ENCODE peak calls at places on chromosomes 12 and 14, in seven cellular contexts. One of them, this sample, is unnamed.

GRCh38 chr14:76651410-76652055 is 109.7 kb upstream of the VASH1 start:
- DNase-seq in T47D: no peak
- DNase-seq in NCI-H1930: no peak
- DNase-seq in NCI-H345: no peak
- DNase-seq in A673: no peak
- DNase-seq in epithelial cell of esophagus: no peak
- DNase-seq in B cell: no peak
- DNase-seq in this sample: no peak

GRCh38 chr12:124028560-124028935 is 55.5 kb downstream of the ZNF664 start:
- DNase-seq in NCI-H345: no peak
- DNase-seq in T47D: peak
- DNase-seq in NCI-H1930: no peak
- DNase-seq in A673: no peak
- DNase-seq in B cell: no peak
- DNase-seq in epithelial cell of esophagus: peak
- DNase-seq in this sample: no peak

GRCh38 chr14:49863483-49864262 is 11.1 kb upstream of the NEMF start:
- DNase-seq in A673: no peak
- DNase-seq in epithelial cell of esophagus: no peak
- DNase-seq in NCI-H1930: no peak
- DNase-seq in B cell: no peak
- DNase-seq in NCI-H345: no peak
- DNase-seq in T47D: no peak
- DNase-seq in this sample: no peak

GRCh38 chr12:6038160-6038559 is 86.3 kb downstream of the VWF start:
- DNase-seq in T47D: no peak
- DNase-seq in epithelial cell of esophagus: peak
- DNase-seq in A673: peak
- DNase-seq in B cell: no peak
- DNase-seq in NCI-H345: peak
- DNase-seq in NCI-H1930: peak
- DNase-seq in this sample: no peak

GRCh38 chr12:57223191-57224165 is 6.0 kb upstream of the SHMT2 start:
- DNase-seq in B cell: no peak
- DNase-seq in A673: no peak
- DNase-seq in NCI-H345: no peak
- DNase-seq in T47D: no peak
- DNase-seq in NCI-H1930: no peak
- DNase-seq in epithelial cell of esophagus: no peak
- DNase-seq in this sample: no peak

GRCh38 chr12:79763748-79764452 is 73.1 kb upstream of the PAWR start:
- DNase-seq in NCI-H345: no peak
- DNase-seq in A673: no peak
- DNase-seq in T47D: no peak
- DNase-seq in epithelial cell of esophagus: no peak
- DNase-seq in NCI-H1930: no peak
- DNase-seq in B cell: no peak
- DNase-seq in this sample: no peak

GRCh38 chr14:93011650-93012317 is 88.8 kb downstream of the CHGA start:
- DNase-seq in NCI-H1930: no peak
- DNase-seq in A673: no peak
- DNase-seq in epithelial cell of esophagus: no peak
- DNase-seq in T47D: peak
- DNase-seq in NCI-H345: peak
- DNase-seq in B cell: no peak
- DNase-seq in this sample: no peak

GRCh38 chr12:71607494-71608330 is 55.9 kb downstream of the ZFC3H1 start:
- DNase-seq in B cell: no peak
- DNase-seq in NCI-H1930: peak
- DNase-seq in T47D: no peak
- DNase-seq in A673: peak
- DNase-seq in NCI-H345: no peak
- DNase-seq in epithelial cell of esophagus: no peak
- DNase-seq in this sample: no peak

GRCh38 chr12:20946732-20947131 is 136.2 kb downstream of the SLCO1B3 start:
- DNase-seq in B cell: no peak
- DNase-seq in epithelial cell of esophagus: peak
- DNase-seq in T47D: peak
- DNase-seq in NCI-H345: no peak
- DNase-seq in A673: peak
- DNase-seq in NCI-H1930: peak
- DNase-seq in this sample: no peak

GRCh38 chr12:57110189-57111045 is 745 bp downstream of the STAT6 start:
- DNase-seq in NCI-H345: no peak
- DNase-seq in T47D: no peak
- DNase-seq in epithelial cell of esophagus: peak
- DNase-seq in A673: peak
- DNase-seq in NCI-H1930: no peak
- DNase-seq in B cell: peak
- DNase-seq in this sample: peak

GRCh38 chr12:54356228-54356627 is 8.1 kb downstream of the GPR84 start:
- DNase-seq in NCI-H345: no peak
- DNase-seq in A673: no peak
- DNase-seq in NCI-H1930: no peak
- DNase-seq in T47D: no peak
- DNase-seq in B cell: no peak
- DNase-seq in epithelial cell of esophagus: no peak
- DNase-seq in this sample: no peak

GRCh38 chr12:58242803-58243628 is 301.6 kb downstream of the ATP23 start:
- DNase-seq in T47D: no peak
- DNase-seq in A673: peak
- DNase-seq in NCI-H345: no peak
- DNase-seq in NCI-H1930: no peak
- DNase-seq in B cell: no peak
- DNase-seq in epithelial cell of esophagus: no peak
- DNase-seq in this sample: no peak

GRCh38 chr12:102388469-102388868 is 91.9 kb downstream of the IGF1 start:
- DNase-seq in T47D: no peak
- DNase-seq in B cell: no peak
- DNase-seq in A673: no peak
- DNase-seq in NCI-H1930: no peak
- DNase-seq in epithelial cell of esophagus: no peak
- DNase-seq in NCI-H345: no peak
- DNase-seq in this sample: no peak

GRCh38 chr12:47534695-47535094 is 171.1 kb downstream of the RPAP3 start:
- DNase-seq in A673: peak
- DNase-seq in T47D: peak
- DNase-seq in NCI-H1930: no peak
- DNase-seq in B cell: no peak
- DNase-seq in NCI-H345: no peak
- DNase-seq in epithelial cell of esophagus: peak
- DNase-seq in this sample: no peak

GRCh38 chr14:50417853-50418252 is 21.2 kb upstream of the CDKL1 start:
- DNase-seq in NCI-H345: no peak
- DNase-seq in NCI-H1930: no peak
- DNase-seq in T47D: no peak
- DNase-seq in B cell: no peak
- DNase-seq in epithelial cell of esophagus: no peak
- DNase-seq in A673: no peak
- DNase-seq in this sample: no peak

GRCh38 chr12:50275545-50275944 is 7.8 kb downstream of the LIMA1 start:
- DNase-seq in A673: no peak
- DNase-seq in epithelial cell of esophagus: peak
- DNase-seq in NCI-H1930: no peak
- DNase-seq in NCI-H345: no peak
- DNase-seq in T47D: no peak
- DNase-seq in B cell: no peak
- DNase-seq in this sample: no peak

GRCh38 chr14:30607156-30607780 is 14.9 kb upstream of the SCFD1 start:
- DNase-seq in A673: no peak
- DNase-seq in NCI-H345: no peak
- DNase-seq in NCI-H1930: no peak
- DNase-seq in B cell: no peak
- DNase-seq in epithelial cell of esophagus: peak
- DNase-seq in T47D: no peak
- DNase-seq in this sample: no peak

GRCh38 chr12:2652401-2653081 is 142.2 kb upstream of the FKBP4 start:
- DNase-seq in NCI-H345: no peak
- DNase-seq in epithelial cell of esophagus: no peak
- DNase-seq in A673: no peak
- DNase-seq in NCI-H1930: no peak
- DNase-seq in B cell: no peak
- DNase-seq in T47D: no peak
- DNase-seq in this sample: peak

GRCh38 chr14:103023881-103024473 is 33.4 kb downstream of the CDC42BPB start:
- DNase-seq in B cell: no peak
- DNase-seq in NCI-H1930: no peak
- DNase-seq in epithelial cell of esophagus: peak
- DNase-seq in NCI-H345: no peak
- DNase-seq in A673: peak
- DNase-seq in T47D: no peak
- DNase-seq in this sample: peak

GRCh38 chr12:62720661-62721330 is 214.2 kb downstream of the PPM1H start:
- DNase-seq in A673: peak
- DNase-seq in NCI-H345: peak
- DNase-seq in T47D: no peak
- DNase-seq in B cell: no peak
- DNase-seq in NCI-H1930: no peak
- DNase-seq in epithelial cell of esophagus: no peak
- DNase-seq in this sample: no peak

GRCh38 chr14:96824283-96824682 is 27.1 kb downstream of the VRK1 start:
- DNase-seq in A673: no peak
- DNase-seq in NCI-H1930: no peak
- DNase-seq in epithelial cell of esophagus: peak
- DNase-seq in B cell: no peak
- DNase-seq in NCI-H345: no peak
- DNase-seq in T47D: no peak
- DNase-seq in this sample: no peak

GRCh38 chr14:101916816-101917412 is 47.5 kb upstream of the DYNC1H1 start:
- DNase-seq in T47D: no peak
- DNase-seq in A673: no peak
- DNase-seq in B cell: no peak
- DNase-seq in NCI-H1930: no peak
- DNase-seq in epithelial cell of esophagus: no peak
- DNase-seq in NCI-H345: no peak
- DNase-seq in this sample: peak

GRCh38 chr12:15164997-15165659 is 56.1 kb downstream of the RERG start:
- DNase-seq in A673: peak
- DNase-seq in NCI-H1930: no peak
- DNase-seq in T47D: no peak
- DNase-seq in NCI-H345: no peak
- DNase-seq in epithelial cell of esophagus: no peak
- DNase-seq in B cell: no peak
- DNase-seq in this sample: no peak

GRCh38 chr14:59844414-59844813 is 26.2 kb downstream of the RTN1 start:
- DNase-seq in NCI-H345: no peak
- DNase-seq in NCI-H1930: no peak
- DNase-seq in T47D: no peak
- DNase-seq in A673: no peak
- DNase-seq in B cell: no peak
- DNase-seq in epithelial cell of esophagus: no peak
- DNase-seq in this sample: no peak

GRCh38 chr12:104668274-104668718 is 211.5 kb downstream of the CHST11 start:
- DNase-seq in NCI-H345: peak
- DNase-seq in epithelial cell of esophagus: no peak
- DNase-seq in NCI-H1930: no peak
- DNase-seq in T47D: no peak
- DNase-seq in A673: no peak
- DNase-seq in B cell: no peak
- DNase-seq in this sample: no peak

GRCh38 chr12:49059385-49060232 is 985 bp downstream of the KMT2D start:
- DNase-seq in NCI-H345: no peak
- DNase-seq in epithelial cell of esophagus: peak
- DNase-seq in A673: peak
- DNase-seq in T47D: peak
- DNase-seq in B cell: peak
- DNase-seq in NCI-H1930: no peak
- DNase-seq in this sample: peak

GRCh38 chr12:106753526-106753925 is 21.0 kb upstream of the RIC8B start:
- DNase-seq in A673: no peak
- DNase-seq in epithelial cell of esophagus: peak
- DNase-seq in NCI-H1930: no peak
- DNase-seq in T47D: no peak
- DNase-seq in B cell: peak
- DNase-seq in NCI-H345: peak
- DNase-seq in this sample: peak

GRCh38 chr12:11711675-11712327 is 62.3 kb downstream of the ETV6 start:
- DNase-seq in epithelial cell of esophagus: no peak
- DNase-seq in A673: no peak
- DNase-seq in NCI-H1930: no peak
- DNase-seq in T47D: no peak
- DNase-seq in B cell: no peak
- DNase-seq in NCI-H345: no peak
- DNase-seq in this sample: no peak

GRCh38 chr12:123519151-123520001 is 14.1 kb downstream of the RILPL1 start:
- DNase-seq in T47D: peak
- DNase-seq in NCI-H1930: no peak
- DNase-seq in epithelial cell of esophagus: peak
- DNase-seq in B cell: no peak
- DNase-seq in A673: no peak
- DNase-seq in NCI-H345: no peak
- DNase-seq in this sample: no peak

GRCh38 chr12:120835304-120835612 is 68.9 kb downstream of the SPPL3 start:
- DNase-seq in A673: no peak
- DNase-seq in B cell: no peak
- DNase-seq in T47D: no peak
- DNase-seq in NCI-H345: no peak
- DNase-seq in NCI-H1930: no peak
- DNase-seq in epithelial cell of esophagus: peak
- DNase-seq in this sample: no peak

GRCh38 chr12:23631991-23632390 is 317.5 kb downstream of the SOX5 start:
- DNase-seq in epithelial cell of esophagus: peak
- DNase-seq in NCI-H1930: no peak
- DNase-seq in B cell: no peak
- DNase-seq in A673: no peak
- DNase-seq in T47D: no peak
- DNase-seq in NCI-H345: no peak
- DNase-seq in this sample: no peak